ENCODE peak calls at places on chromosomes 13 and 19, in nine cellular contexts. One of them, this sample, is unnamed.

GRCh38 chr13:112956516-112957294 is 12.3 kb upstream of the MCF2L start:
- DNase-seq in T1000: no peak
- DNase-seq in T-cell: no peak
- DNase-seq in activated CD8-positive, alpha-beta memory T cell treated with anti-CD3 and anti-CD28 coated beads, Interleukin-2, amount 50 U/mL, for 48 hours: no peak
- DNase-seq in uterus: no peak
- DNase-seq in activated T-helper 2 cell treated with anti-CD3 and anti-CD28 coated beads, Interferon-gamma antibody, Interleukin-2, Interleukin-4, amounts not matched to agents 10 μg/mL and 5 μg/mL and 100 μg/mL, durations not matched to agents 14 hours and 24 hours and 36 hours: no peak
- DNase-seq in H9: no peak
- DNase-seq in EL: no peak
- DNase-seq in NCI-H510A treated with DMSO at 0.1 percent for 48 hours: no peak
- DNase-seq in this sample: no peak

GRCh38 chr19:10520652-10521318 is 3.5 kb upstream of the S1PR5 start:
- DNase-seq in T1000: no peak
- DNase-seq in T-cell: no peak
- DNase-seq in activated CD8-positive, alpha-beta memory T cell treated with anti-CD3 and anti-CD28 coated beads, Interleukin-2, amount 50 U/mL, for 48 hours: no peak
- DNase-seq in uterus: no peak
- DNase-seq in activated T-helper 2 cell treated with anti-CD3 and anti-CD28 coated beads, Interferon-gamma antibody, Interleukin-2, Interleukin-4, amounts not matched to agents 10 μg/mL and 5 μg/mL and 100 μg/mL, durations not matched to agents 14 hours and 24 hours and 36 hours: no peak
- DNase-seq in H9: no peak
- DNase-seq in EL: no peak
- DNase-seq in NCI-H510A treated with DMSO at 0.1 percent for 48 hours: no peak
- DNase-seq in this sample: no peak

GRCh38 chr13:114119196-114119595 is 13.2 kb downstream of the RASA3 start:
- DNase-seq in T1000: no peak
- DNase-seq in T-cell: no peak
- DNase-seq in activated CD8-positive, alpha-beta memory T cell treated with anti-CD3 and anti-CD28 coated beads, Interleukin-2, amount 50 U/mL, for 48 hours: no peak
- DNase-seq in uterus: peak
- DNase-seq in activated T-helper 2 cell treated with anti-CD3 and anti-CD28 coated beads, Interferon-gamma antibody, Interleukin-2, Interleukin-4, amounts not matched to agents 10 μg/mL and 5 μg/mL and 100 μg/mL, durations not matched to agents 14 hours and 24 hours and 36 hours: no peak
- DNase-seq in H9: peak
- DNase-seq in EL: peak
- DNase-seq in NCI-H510A treated with DMSO at 0.1 percent for 48 hours: no peak
- DNase-seq in this sample: peak

GRCh38 chr19:50718255-50719118 is 1.1 kb downstream of the SHANK1 start:
- DNase-seq in T1000: no peak
- DNase-seq in T-cell: no peak
- DNase-seq in activated CD8-positive, alpha-beta memory T cell treated with anti-CD3 and anti-CD28 coated beads, Interleukin-2, amount 50 U/mL, for 48 hours: no peak
- DNase-seq in uterus: no peak
- DNase-seq in activated T-helper 2 cell treated with anti-CD3 and anti-CD28 coated beads, Interferon-gamma antibody, Interleukin-2, Interleukin-4, amounts not matched to agents 10 μg/mL and 5 μg/mL and 100 μg/mL, durations not matched to agents 14 hours and 24 hours and 36 hours: no peak
- DNase-seq in H9: no peak
- DNase-seq in EL: no peak
- DNase-seq in NCI-H510A treated with DMSO at 0.1 percent for 48 hours: no peak
- DNase-seq in this sample: no peak

GRCh38 chr13:101942038-101942437 is 459.8 kb downstream of the FGF14 start:
- DNase-seq in T1000: peak
- DNase-seq in T-cell: no peak
- DNase-seq in activated CD8-positive, alpha-beta memory T cell treated with anti-CD3 and anti-CD28 coated beads, Interleukin-2, amount 50 U/mL, for 48 hours: no peak
- DNase-seq in uterus: no peak
- DNase-seq in activated T-helper 2 cell treated with anti-CD3 and anti-CD28 coated beads, Interferon-gamma antibody, Interleukin-2, Interleukin-4, amounts not matched to agents 10 μg/mL and 5 μg/mL and 100 μg/mL, durations not matched to agents 14 hours and 24 hours and 36 hours: no peak
- DNase-seq in H9: no peak
- DNase-seq in EL: peak
- DNase-seq in NCI-H510A treated with DMSO at 0.1 percent for 48 hours: peak
- DNase-seq in this sample: peak

GRCh38 chr13:65470781-65471180 is 1759.4 kb downstream of the PCDH9 start:
- DNase-seq in T1000: no peak
- DNase-seq in T-cell: no peak
- DNase-seq in activated CD8-positive, alpha-beta memory T cell treated with anti-CD3 and anti-CD28 coated beads, Interleukin-2, amount 50 U/mL, for 48 hours: no peak
- DNase-seq in uterus: no peak
- DNase-seq in activated T-helper 2 cell treated with anti-CD3 and anti-CD28 coated beads, Interferon-gamma antibody, Interleukin-2, Interleukin-4, amounts not matched to agents 10 μg/mL and 5 μg/mL and 100 μg/mL, durations not matched to agents 14 hours and 24 hours and 36 hours: no peak
- DNase-seq in H9: no peak
- DNase-seq in EL: peak
- DNase-seq in NCI-H510A treated with DMSO at 0.1 percent for 48 hours: no peak
- DNase-seq in this sample: no peak

GRCh38 chr19:55189424-55189823 is 9.3 kb upstream of the SYT5 start:
- DNase-seq in T1000: peak
- DNase-seq in T-cell: no peak
- DNase-seq in activated CD8-positive, alpha-beta memory T cell treated with anti-CD3 and anti-CD28 coated beads, Interleukin-2, amount 50 U/mL, for 48 hours: no peak
- DNase-seq in uterus: peak
- DNase-seq in activated T-helper 2 cell treated with anti-CD3 and anti-CD28 coated beads, Interferon-gamma antibody, Interleukin-2, Interleukin-4, amounts not matched to agents 10 μg/mL and 5 μg/mL and 100 μg/mL, durations not matched to agents 14 hours and 24 hours and 36 hours: no peak
- DNase-seq in H9: peak
- DNase-seq in EL: peak
- DNase-seq in NCI-H510A treated with DMSO at 0.1 percent for 48 hours: no peak
- DNase-seq in this sample: no peak

GRCh38 chr19:3293560-3293959 is 69.1 kb downstream of the CELF5 start:
- DNase-seq in T1000: no peak
- DNase-seq in T-cell: no peak
- DNase-seq in activated CD8-positive, alpha-beta memory T cell treated with anti-CD3 and anti-CD28 coated beads, Interleukin-2, amount 50 U/mL, for 48 hours: no peak
- DNase-seq in uterus: no peak
- DNase-seq in activated T-helper 2 cell treated with anti-CD3 and anti-CD28 coated beads, Interferon-gamma antibody, Interleukin-2, Interleukin-4, amounts not matched to agents 10 μg/mL and 5 μg/mL and 100 μg/mL, durations not matched to agents 14 hours and 24 hours and 36 hours: no peak
- DNase-seq in H9: no peak
- DNase-seq in EL: no peak
- DNase-seq in NCI-H510A treated with DMSO at 0.1 percent for 48 hours: no peak
- DNase-seq in this sample: no peak

GRCh38 chr13:80654638-80655249 is 313.8 kb upstream of the SPRY2 start:
- DNase-seq in T1000: no peak
- DNase-seq in T-cell: no peak
- DNase-seq in activated CD8-positive, alpha-beta memory T cell treated with anti-CD3 and anti-CD28 coated beads, Interleukin-2, amount 50 U/mL, for 48 hours: no peak
- DNase-seq in uterus: no peak
- DNase-seq in activated T-helper 2 cell treated with anti-CD3 and anti-CD28 coated beads, Interferon-gamma antibody, Interleukin-2, Interleukin-4, amounts not matched to agents 10 μg/mL and 5 μg/mL and 100 μg/mL, durations not matched to agents 14 hours and 24 hours and 36 hours: no peak
- DNase-seq in H9: no peak
- DNase-seq in EL: no peak
- DNase-seq in NCI-H510A treated with DMSO at 0.1 percent for 48 hours: no peak
- DNase-seq in this sample: no peak

GRCh38 chr13:85693889-85694511 is 105.2 kb downstream of the SLITRK6 start:
- DNase-seq in T1000: no peak
- DNase-seq in T-cell: no peak
- DNase-seq in activated CD8-positive, alpha-beta memory T cell treated with anti-CD3 and anti-CD28 coated beads, Interleukin-2, amount 50 U/mL, for 48 hours: no peak
- DNase-seq in uterus: no peak
- DNase-seq in activated T-helper 2 cell treated with anti-CD3 and anti-CD28 coated beads, Interferon-gamma antibody, Interleukin-2, Interleukin-4, amounts not matched to agents 10 μg/mL and 5 μg/mL and 100 μg/mL, durations not matched to agents 14 hours and 24 hours and 36 hours: no peak
- DNase-seq in H9: no peak
- DNase-seq in EL: peak
- DNase-seq in NCI-H510A treated with DMSO at 0.1 percent for 48 hours: no peak
- DNase-seq in this sample: peak

GRCh38 chr13:74117207-74117705 is 16.9 kb downstream of the KLF12 start:
- DNase-seq in T1000: no peak
- DNase-seq in T-cell: no peak
- DNase-seq in activated CD8-positive, alpha-beta memory T cell treated with anti-CD3 and anti-CD28 coated beads, Interleukin-2, amount 50 U/mL, for 48 hours: no peak
- DNase-seq in uterus: no peak
- DNase-seq in activated T-helper 2 cell treated with anti-CD3 and anti-CD28 coated beads, Interferon-gamma antibody, Interleukin-2, Interleukin-4, amounts not matched to agents 10 μg/mL and 5 μg/mL and 100 μg/mL, durations not matched to agents 14 hours and 24 hours and 36 hours: no peak
- DNase-seq in H9: no peak
- DNase-seq in EL: no peak
- DNase-seq in NCI-H510A treated with DMSO at 0.1 percent for 48 hours: no peak
- DNase-seq in this sample: no peak

GRCh38 chr19:1923319-1923718 is 17.7 kb upstream of the CSNK1G2 start:
- DNase-seq in T1000: no peak
- DNase-seq in T-cell: no peak
- DNase-seq in activated CD8-positive, alpha-beta memory T cell treated with anti-CD3 and anti-CD28 coated beads, Interleukin-2, amount 50 U/mL, for 48 hours: no peak
- DNase-seq in uterus: no peak
- DNase-seq in activated T-helper 2 cell treated with anti-CD3 and anti-CD28 coated beads, Interferon-gamma antibody, Interleukin-2, Interleukin-4, amounts not matched to agents 10 μg/mL and 5 μg/mL and 100 μg/mL, durations not matched to agents 14 hours and 24 hours and 36 hours: peak
- DNase-seq in H9: no peak
- DNase-seq in EL: no peak
- DNase-seq in NCI-H510A treated with DMSO at 0.1 percent for 48 hours: no peak
- DNase-seq in this sample: no peak

This sample was measured in hepatocyte.